ENCODE peak calls at places on chromosomes 5 and 9, in four cellular contexts. M, U, A and C are unnamed samples.

GRCh38 chr5:96172436-96172835 is 210.8 kb upstream of the ELL2 start:
- DNase-seq in M (no peak), U (no peak), A (no peak), C (no peak)

GRCh38 chr9:91492237-91492636 is 68.6 kb upstream of the NFIL3 start:
- DNase-seq in M (no peak), U (no peak), A (no peak), C (no peak)

GRCh38 chr9:95644377-95644776 is 127.6 kb upstream of the PTCH1 start:
- DNase-seq in M (no peak), U (no peak), A (no peak), C (no peak)

GRCh38 chr5:1670342-1670741 is 129.3 kb downstream of the MRPL36 start:
- DNase-seq in M (no peak), U (no peak), A (no peak), C (no peak)

GRCh38 chr9:137233143-137233980 is 2.7 kb downstream of the SLC34A3 start:
- DNase-seq in M (no peak), U (no peak), A (no peak), C (no peak)

GRCh38 chr9:20929276-20929675 is 102.2 kb downstream of the HACD4 start:
- DNase-seq in M (no peak), U (no peak), A (no peak), C (no peak)

GRCh38 chr9:23768861-23769260 is 57.2 kb downstream of the ELAVL2 start:
- DNase-seq in M (no peak), U (no peak), A (no peak), C (no peak)

GRCh38 chr5:106292654-106293053 is 1378.1 kb downstream of the EFNA5 start:
- DNase-seq in M (no peak), U (no peak), A (no peak), C (no peak)

GRCh38 chr9:84283895-84284294 is 56.7 kb downstream of the SLC28A3 start:
- DNase-seq in M (no peak), U (no peak), A (no peak), C (no peak)

GRCh38 chr5:140220032-140220697 is 45.2 kb downstream of the CYSTM1 start:
- DNase-seq in M (no peak), U (no peak), A (no peak), C (no peak)

GRCh38 chr5:170479484-170479883 is 24.3 kb upstream of the KCNIP1 start:
- DNase-seq in M (no peak), U (no peak), A (no peak), C (no peak)

GRCh38 chr9:106326493-106326892 is 536.5 kb upstream of the ZNF462 start:
- DNase-seq in M (no peak), U (no peak), A (no peak), C (no peak)

GRCh38 chr5:132496631-132497487 is 6.3 kb upstream of the IRF1 start:
- DNase-seq in M (no peak), U (peak; percentile 95), A (peak; percentile 91), C (peak; percentile 93)

GRCh38 chr5:16531063-16531667 is 65.6 kb upstream of the ZNF622 start:
- DNase-seq in M (no peak), U (no peak), A (no peak), C (no peak)

GRCh38 chr5:102629827-102630605 is 125.1 kb upstream of the PAM start:
- DNase-seq in M (no peak), U (no peak), A (no peak), C (no peak)

GRCh38 chr5:98570661-98571181 is 202.7 kb upstream of the RGMB start:
- DNase-seq in M (no peak), U (no peak), A (no peak), C (no peak)

GRCh38 chr5:89948977-89949376 is 460.6 kb downstream of the CETN3 start:
- DNase-seq in M (no peak), U (no peak), A (no peak), C (no peak)

GRCh38 chr5:62588668-62589067 is 10.0 kb downstream of the LRRC70 start:
- DNase-seq in M (no peak), U (no peak), A (no peak), C (no peak)

GRCh38 chr9:130298663-130299279 is 33.2 kb downstream of the HMCN2 start:
- DNase-seq in M (no peak), U (peak; percentile 23), A (peak; percentile 31), C (no peak)

GRCh38 chr5:89374144-89374784 is 491.3 kb upstream of the MEF2C start:
- DNase-seq in M (no peak), U (no peak), A (no peak), C (no peak)

GRCh38 chr5:72121052-72121451 is 13.8 kb downstream of the MAP1B start:
- DNase-seq in M (no peak), U (no peak), A (no peak), C (no peak)

GRCh38 chr9:109452761-109453160 is 45.3 kb downstream of the PTPN3 start:
- DNase-seq in M (no peak), U (no peak), A (no peak), C (no peak)

GRCh38 chr5:107893642-107894041 is 222.9 kb upstream of the EFNA5 start:
- DNase-seq in M (no peak), U (no peak), A (no peak), C (no peak)

GRCh38 chr5:179504600-179505396 is 45.6 kb upstream of the RUFY1 start:
- DNase-seq in M (no peak), U (no peak), A (no peak), C (no peak)

GRCh38 chr5:169268019-169268418 is 32.9 kb downstream of the SLIT3 start:
- DNase-seq in M (no peak), U (no peak), A (no peak), C (no peak)

GRCh38 chr5:93422652-93423332 is 158.2 kb downstream of the NR2F1-AS1 start:
- DNase-seq in M (no peak), U (no peak), A (no peak), C (no peak)

DNA sequence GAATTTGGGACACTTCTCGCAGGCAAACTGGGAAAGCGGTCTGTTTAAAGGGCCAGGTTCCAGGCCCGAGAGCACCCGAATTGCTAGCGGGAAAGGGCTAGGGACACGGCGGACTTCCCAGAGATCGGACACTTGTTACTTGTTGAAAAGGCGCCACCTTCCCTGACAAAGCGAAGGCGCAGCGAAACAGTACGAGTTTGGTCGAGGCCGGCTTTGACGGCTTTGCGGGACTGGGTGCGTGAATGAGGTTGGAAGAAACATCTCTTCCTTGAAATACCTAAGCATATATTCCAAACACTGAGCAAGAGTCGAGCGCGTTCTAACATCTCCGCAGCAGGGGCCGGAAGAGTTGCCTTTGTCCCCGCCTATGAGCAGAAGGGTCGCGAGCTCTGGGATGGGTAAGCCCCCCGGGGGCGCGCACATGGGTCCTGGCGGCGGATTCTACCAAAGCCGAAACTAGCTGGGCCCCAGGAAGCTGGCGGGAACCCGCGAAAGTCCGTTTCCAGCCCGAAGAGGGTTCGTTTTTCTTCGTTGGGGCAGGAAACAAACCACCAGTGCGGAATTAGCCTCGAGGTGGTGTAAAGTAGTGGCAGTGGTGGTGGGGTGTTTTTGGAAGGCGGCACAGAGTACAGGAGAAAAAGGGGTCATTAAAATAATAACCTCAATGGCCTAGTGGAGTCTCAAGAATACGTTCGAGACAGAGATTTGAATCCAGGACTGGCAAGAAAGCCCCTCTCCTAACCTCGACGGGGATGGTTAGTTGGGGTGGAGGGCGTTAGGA is 1.5 kb downstream of the GDNF start:
- DNase-seq in M (peak; percentile 61), U (no peak), A (peak; percentile 64), C (no peak)
- TF ChIP-seq CTCF in M (peak; percentile 38), U (no peak), A (no peak), C (peak; percentile 16)

DNA sequence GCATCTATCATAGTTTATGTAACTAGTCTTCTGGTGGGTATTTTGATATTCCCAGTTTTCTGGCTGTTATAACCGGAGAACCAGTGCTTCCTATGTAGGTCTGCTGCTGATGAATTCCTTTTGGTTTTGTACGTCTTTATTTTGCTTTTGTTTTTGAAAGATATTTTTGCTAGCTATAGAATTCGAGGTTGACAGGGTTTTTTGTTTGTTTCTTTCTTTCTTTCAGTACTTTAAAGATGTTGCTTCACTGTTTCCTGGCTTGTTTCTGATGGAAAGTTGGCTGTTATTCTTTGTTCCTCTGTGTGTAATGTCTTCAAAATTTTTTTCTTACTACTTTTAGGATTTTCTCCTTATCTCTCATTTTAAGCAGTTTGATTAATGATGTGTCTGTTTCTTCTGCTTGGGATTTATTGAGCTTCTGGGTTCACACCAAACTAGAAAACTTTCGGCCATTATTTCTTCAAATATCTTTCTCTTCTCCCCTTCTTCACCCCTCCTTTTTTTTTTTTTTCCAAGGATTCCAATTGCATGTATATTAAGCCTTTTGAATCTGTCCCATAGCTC is 27.5 kb downstream of the ZNF618 start:
- DNase-seq in M (no peak), U (no peak), A (no peak), C (no peak)
- H3K9me3 ChIP-seq in M (no peaks in the 10 kb centered on the region), U (no peaks in the 10 kb centered on the region), A (no peaks in the 10 kb centered on the region), C (peaks cover 20% of the 10 kb centered on the region)

DNA sequence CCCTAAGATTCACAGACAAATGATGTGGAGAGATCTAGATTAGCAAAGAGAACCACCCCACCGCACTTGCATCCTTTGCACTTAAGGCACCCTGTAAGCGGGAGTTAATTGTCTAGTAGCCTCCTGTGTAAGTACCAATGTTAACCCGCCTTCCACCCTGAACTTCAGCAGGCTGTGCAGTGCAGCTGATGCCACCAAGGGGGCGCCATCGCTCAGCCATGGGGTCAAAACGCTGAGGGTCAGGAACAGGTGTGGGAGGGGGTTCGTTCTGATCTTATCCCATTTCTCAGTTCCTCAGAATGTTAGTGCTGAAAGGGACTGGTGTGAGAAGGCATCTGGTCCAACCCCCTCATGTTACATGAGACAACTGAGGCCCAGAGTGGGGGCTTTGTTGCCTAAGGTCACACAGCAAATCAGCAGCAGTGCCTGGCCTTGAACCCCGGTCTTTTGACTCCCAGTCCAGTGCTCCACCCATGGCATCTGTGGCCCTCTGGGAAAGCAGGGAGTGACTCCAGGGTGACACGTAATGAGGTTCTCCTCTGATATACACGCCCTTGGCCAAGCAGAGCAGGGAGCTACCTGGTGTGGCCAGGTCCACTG is 57.3 kb downstream of the CYFIP2 start:
- DNase-seq in M (no peak), U (no peak), A (no peak), C (no peak)
- TF ChIP-seq CTCF in M (peak; percentile 58), U (no peak), A (no peak), C (peak; percentile 15)

GRCh38 chr9:2174321-2174720 is 159.2 kb downstream of the SMARCA2 start:
- DNase-seq in M (no peak), U (no peak), A (no peak), C (no peak)

GRCh38 chr9:2173170-2173569 is 158.0 kb downstream of the SMARCA2 start:
- DNase-seq in M (no peak), U (no peak), A (no peak), C (no peak)

GRCh38 chr9:2173861-2174260 is 158.7 kb downstream of the SMARCA2 start:
- DNase-seq in M (no peak), U (no peak), A (no peak), C (no peak)

GRCh38 chr9:2169035-2169434 is 153.9 kb downstream of the SMARCA2 start:
- DNase-seq in M (no peak), U (no peak), A (no peak), C (no peak)

GRCh38 chr9:2170737-2171136 is 155.6 kb downstream of the SMARCA2 start:
- DNase-seq in M (no peak), U (no peak), A (no peak), C (no peak)
- H3K9me3 ChIP-seq in M (no peaks in the 10 kb centered on the region), U (no peaks in the 10 kb centered on the region), A (no peaks in the 10 kb centered on the region), C (no peaks in the 10 kb centered on the region)

GRCh38 chr9:99169982-99170761 is 51.6 kb downstream of the ALG2 start:
- DNase-seq in M (peak; percentile 78), U (no peak), A (no peak), C (no peak)
- TF ChIP-seq CTCF in M (peak; percentile 48), U (no peak), A (no peak), C (no peak)